ENCODE peak calls at places on chromosomes 16 and 17, in eight cellular contexts. D is fibroblast of lung, S is AG10803, M is H9, Z is prostate gland, J is GM06990, G is esophagus muscularis mucosa, B is choroid plexus epithelial cell. T is an unnamed sample.

GRCh38 chr16:2438121-2438520 is 8.9 kb downstream of the CCNF start:
- DNase-seq in D (no peak), S (no peak), M (no peak), Z (no peak), J (no peak), G (no peak), B (no peak), T (no peak)

GRCh38 chr17:29760279-29760721 is 137.6 kb upstream of the CORO6 start:
- DNase-seq in D (peak), S (peak), M (no peak), Z (no peak), J (peak), G (no peak), B (peak), T (peak)

GRCh38 chr16:85523602-85524364 is 89.3 kb upstream of the GSE1 start:
- DNase-seq in D (peak), S (peak), M (peak), Z (no peak), J (no peak), G (no peak), B (peak), T (no peak)

GRCh38 chr16:4071686-4072561 is 44.3 kb downstream of the ADCY9 start:
- DNase-seq in D (no peak), S (no peak), M (no peak), Z (no peak), J (no peak), G (no peak), B (no peak), T (no peak)

GRCh38 chr17:75723201-75723930 is 2.1 kb downstream of the ITGB4 start:
- DNase-seq in D (no peak), S (no peak), M (no peak), Z (peak), J (no peak), G (no peak), B (no peak), T (no peak)

GRCh38 chr16:4510131-4510530 is 28.4 kb downstream of the CDIP1 start:
- DNase-seq in D (no peak), S (no peak), M (no peak), Z (no peak), J (no peak), G (no peak), B (no peak), T (no peak)

GRCh38 chr17:18285296-18285695 is 24.8 kb downstream of the MIEF2 start:
- DNase-seq in D (no peak), S (no peak), M (no peak), Z (no peak), J (no peak), G (no peak), B (no peak), T (no peak)

GRCh38 chr17:45382226-45382625 is 50.4 kb downstream of the ARHGAP27 start:
- DNase-seq in D (no peak), S (no peak), M (no peak), Z (no peak), J (no peak), G (no peak), B (no peak), T (no peak)

GRCh38 chr17:28494445-28495188 is 11.5 kb upstream of the FOXN1 start:
- DNase-seq in D (peak), S (peak), M (peak), Z (peak), J (peak), G (peak), B (peak), T (peak)

GRCh38 chr17:32831223-32831622 is 45.7 kb downstream of the MYO1D start:
- DNase-seq in D (no peak), S (no peak), M (no peak), Z (no peak), J (peak), G (no peak), B (no peak), T (no peak)

GRCh38 chr16:5918553-5919127 is 821.0 kb upstream of the EEF2KMT start:
- DNase-seq in D (no peak), S (no peak), M (peak), Z (no peak), J (no peak), G (no peak), B (no peak), T (no peak)

GRCh38 chr16:59535298-59535697 is 801.2 kb upstream of the GOT2 start:
- DNase-seq in D (no peak), S (no peak), M (no peak), Z (no peak), J (no peak), G (no peak), B (no peak), T (no peak)

GRCh38 chr16:65737831-65738230 is 616.0 kb upstream of the CDH11 start:
- DNase-seq in D (no peak), S (no peak), M (no peak), Z (no peak), J (no peak), G (no peak), B (peak), T (no peak)

GRCh38 chr16:84501077-84501735 is 3.3 kb downstream of the MEAK7 start:
- DNase-seq in D (no peak), S (peak), M (no peak), Z (no peak), J (no peak), G (no peak), B (peak), T (no peak)

GRCh38 chr17:82839617-82840292 is at the start of gene ZNF750:
- DNase-seq in D (no peak), S (no peak), M (no peak), Z (peak), J (no peak), G (no peak), B (no peak), T (no peak)
- TF ChIP-seq CTCF in D (no peak), S (no peak), M (no peak), Z (peak), J (no peak), G (no peak), B (no peak), T (no peak)

DNA sequence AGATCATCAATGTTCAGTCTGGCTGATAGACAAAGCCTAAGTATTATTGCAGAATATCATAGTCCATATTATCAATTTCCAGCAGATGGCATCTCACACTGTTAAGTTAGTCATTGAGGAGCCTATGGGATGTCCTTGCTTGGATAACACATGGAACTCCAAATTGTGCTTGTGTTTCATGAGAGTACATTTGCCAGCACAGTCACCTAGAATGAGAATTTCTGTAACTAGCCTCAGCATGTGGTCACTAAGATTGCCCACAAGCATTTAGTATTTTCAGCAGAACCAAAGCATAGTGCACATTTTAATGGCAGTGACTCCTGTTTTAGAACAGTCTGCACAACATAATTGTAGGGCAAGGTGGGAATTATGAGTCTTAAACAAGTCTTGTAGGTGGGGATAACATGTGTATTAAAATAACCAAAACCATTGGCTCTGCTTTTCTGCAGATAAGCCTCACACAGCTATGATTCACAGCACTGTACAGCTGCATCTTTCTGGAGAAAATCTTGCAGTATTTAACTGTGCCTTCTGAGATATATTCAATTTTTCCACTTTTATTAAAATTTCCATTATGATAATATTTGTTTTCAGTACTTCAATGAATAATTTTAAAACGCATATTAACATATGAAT is 882.8 kb upstream of the SOX9 start:
- DNase-seq in D (peak), S (peak), M (no peak), Z (no peak), J (no peak), G (no peak), B (peak), T (no peak)
- TF ChIP-seq CTCF in D (peak), S (peak), M (no peak), Z (peak), J (no peak), G (no peak), B (peak), T (no peak)

DNA sequence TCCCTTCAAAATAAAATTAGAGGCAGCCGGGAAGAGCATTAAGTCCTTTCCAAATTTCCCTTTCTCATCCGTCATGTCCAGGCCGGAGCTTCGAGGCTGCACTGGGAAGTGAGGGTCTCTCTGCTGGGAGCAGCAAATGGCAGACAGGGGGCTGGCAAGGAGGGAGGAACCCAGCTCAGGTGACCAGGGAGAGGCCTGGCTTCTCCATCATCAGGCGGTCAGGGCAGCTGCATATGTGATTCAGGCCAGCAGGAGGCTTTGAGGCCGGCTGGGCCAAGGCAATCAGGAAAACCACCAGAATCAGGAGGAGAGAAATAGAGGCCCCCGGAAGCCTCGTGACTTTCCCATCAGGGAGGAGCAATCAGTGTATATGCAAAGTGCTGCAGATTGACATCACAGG is 85.0 kb upstream of the RPL38 start:
- DNase-seq in D (no peak), S (no peak), M (peak), Z (no peak), J (no peak), G (no peak), B (peak), T (no peak)
- TF ChIP-seq CTCF in D (no peak), S (no peak), M (peak), Z (no peak), J (no peak), G (no peak), B (peak), T (no peak)

GRCh38 chr16:89721644-89722391 is 481 bp downstream of the ZNF276 start:
- DNase-seq in D (peak), S (peak), M (no peak), Z (peak), J (peak), G (peak), B (peak), T (peak)
- TF ChIP-seq CTCF in D (no peak), S (no peak), M (no peak), Z (no peak), J (no peak), G (no peak), B (no peak), T (no peak)

T was measured in GM10248.